ENCODE peak calls at places on chromosomes 3 and 15, in five cellular contexts. D, V, U, H and A are unnamed samples.
A peak's percentile ranks its signal among the peaks of the same experiment; 100 is the strongest.

GRCh38 chr3:153137626-153138025 is 24.4 kb upstream of the RAP2B start:
- DNase-seq in U (no peak), D (no peak), V (no peak), H (no peak), A (no peak)

GRCh38 chr15:77749236-77749997 is 116.7 kb upstream of the LINGO1 start:
- DNase-seq in U (no peak), D (peak; percentile 22), H (no peak), V (no peak), A (peak; percentile 90)

GRCh38 chr15:101172421-101173097 is 79.3 kb downstream of the CHSY1 start:
- DNase-seq in V (no peak), D (peak; percentile 10), H (no peak), U (no peak), A (no peak)

GRCh38 chr3:41202834-41203345 is 3.6 kb downstream of the CTNNB1 start:
- DNase-seq in U (peak; percentile 61), V (no peak), D (peak; percentile 39), H (no peak), A (peak; percentile 39)

GRCh38 chr15:51401872-51402517 is 60.5 kb downstream of the GLDN start:
- DNase-seq in U (peak; percentile 48), V (peak; percentile 7), H (no peak), D (no peak), A (peak; percentile 70)

GRCh38 chr3:45139372-45139894 is 6.7 kb downstream of the CDCP1 start:
- DNase-seq in D (no peak), V (no peak), H (no peak), U (no peak), A (no peak)

GRCh38 chr15:51356983-51357382 is 15.5 kb downstream of the GLDN start:
- DNase-seq in H (no peak), V (no peak), D (no peak), U (no peak), A (no peak)

GRCh38 chr3:148084931-148085330 is 612.8 kb upstream of the AGTR1 start:
- DNase-seq in D (peak; percentile 15), V (no peak), H (no peak), U (no peak), A (no peak)